ENCODE peak calls at places on chromosomes 13 and 19, in seven cellular contexts. One of them, this sample, is unnamed.

GRCh38 chr13:109764474-109765292 is 21.7 kb downstream of the IRS2 start:
- DNase-seq in ovary: no peak
- DNase-seq in upper lobe of right lung: no peak
- DNase-seq in small intestine: no peak
- DNase-seq in cardiac fibroblast: peak
- DNase-seq in uterus: no peak
- DNase-seq in AG10803: no peak
- DNase-seq in this sample: peak

GRCh38 chr13:106520205-106521004 is 15.1 kb downstream of the EFNB2 start:
- DNase-seq in ovary: no peak
- DNase-seq in upper lobe of right lung: no peak
- DNase-seq in small intestine: no peak
- DNase-seq in cardiac fibroblast: peak
- DNase-seq in uterus: no peak
- DNase-seq in AG10803: peak
- DNase-seq in this sample: peak

GRCh38 chr19:29609636-29610035 is 3.6 kb downstream of the POP4 start:
- DNase-seq in ovary: no peak
- DNase-seq in upper lobe of right lung: peak
- DNase-seq in small intestine: no peak
- DNase-seq in cardiac fibroblast: no peak
- DNase-seq in uterus: no peak
- DNase-seq in AG10803: no peak
- DNase-seq in this sample: no peak

GRCh38 chr19:50214699-50215543 is 11.5 kb downstream of the MYH14 start:
- DNase-seq in ovary: no peak
- DNase-seq in upper lobe of right lung: peak
- DNase-seq in small intestine: peak
- DNase-seq in cardiac fibroblast: no peak
- DNase-seq in uterus: no peak
- DNase-seq in AG10803: no peak
- DNase-seq in this sample: no peak

GRCh38 chr19:55257461-55258411 is 1.1 kb downstream of the PPP6R1 start:
- DNase-seq in ovary: no peak
- DNase-seq in upper lobe of right lung: no peak
- DNase-seq in small intestine: peak
- DNase-seq in cardiac fibroblast: peak
- DNase-seq in uterus: no peak
- DNase-seq in AG10803: peak
- DNase-seq in this sample: peak

GRCh38 chr13:80783926-80784325 is 443.0 kb upstream of the SPRY2 start:
- DNase-seq in ovary: no peak
- DNase-seq in upper lobe of right lung: no peak
- DNase-seq in small intestine: no peak
- DNase-seq in cardiac fibroblast: peak
- DNase-seq in uterus: no peak
- DNase-seq in AG10803: no peak
- DNase-seq in this sample: no peak

GRCh38 chr13:21231426-21231945 is 55.0 kb downstream of the MRPL57 start:
- DNase-seq in ovary: no peak
- DNase-seq in upper lobe of right lung: no peak
- DNase-seq in small intestine: no peak
- DNase-seq in cardiac fibroblast: no peak
- DNase-seq in uterus: no peak
- DNase-seq in AG10803: no peak
- DNase-seq in this sample: no peak

GRCh38 chr19:36488816-36489138 is 584 bp downstream of the ZNF566 start:
- DNase-seq in ovary: no peak
- DNase-seq in upper lobe of right lung: no peak
- DNase-seq in small intestine: no peak
- DNase-seq in cardiac fibroblast: peak
- DNase-seq in uterus: no peak
- DNase-seq in AG10803: peak
- DNase-seq in this sample: peak

GRCh38 chr13:73142091-73142490 is 83.3 kb downstream of the KLF5 start:
- DNase-seq in ovary: no peak
- DNase-seq in upper lobe of right lung: no peak
- DNase-seq in small intestine: peak
- DNase-seq in cardiac fibroblast: no peak
- DNase-seq in uterus: no peak
- DNase-seq in AG10803: no peak
- DNase-seq in this sample: no peak

GRCh38 chr13:49023441-49023840 is 47.7 kb downstream of the FNDC3A start:
- DNase-seq in ovary: no peak
- DNase-seq in upper lobe of right lung: no peak
- DNase-seq in small intestine: no peak
- DNase-seq in cardiac fibroblast: peak
- DNase-seq in uterus: no peak
- DNase-seq in AG10803: peak
- DNase-seq in this sample: no peak

GRCh38 chr19:27675771-27676170 is 1537.2 kb downstream of the UQCRFS1 start:
- DNase-seq in ovary: no peak
- DNase-seq in upper lobe of right lung: no peak
- DNase-seq in small intestine: no peak
- DNase-seq in cardiac fibroblast: no peak
- DNase-seq in uterus: no peak
- DNase-seq in AG10803: no peak
- DNase-seq in this sample: no peak

GRCh38 chr13:71922191-71922590 is 55.2 kb upstream of the DACH1 start:
- DNase-seq in ovary: no peak
- DNase-seq in upper lobe of right lung: no peak
- DNase-seq in small intestine: no peak
- DNase-seq in cardiac fibroblast: peak
- DNase-seq in uterus: no peak
- DNase-seq in AG10803: peak
- DNase-seq in this sample: no peak

GRCh38 chr13:46197299-46197975 is 14.3 kb upstream of the LRRC63 start:
- DNase-seq in ovary: no peak
- DNase-seq in upper lobe of right lung: no peak
- DNase-seq in small intestine: no peak
- DNase-seq in cardiac fibroblast: no peak
- DNase-seq in uterus: no peak
- DNase-seq in AG10803: peak
- DNase-seq in this sample: peak

GRCh38 chr13:44219808-44220544 is 153.6 kb upstream of the SERP2 start:
- DNase-seq in ovary: no peak
- DNase-seq in upper lobe of right lung: no peak
- DNase-seq in small intestine: no peak
- DNase-seq in cardiac fibroblast: peak
- DNase-seq in uterus: no peak
- DNase-seq in AG10803: no peak
- DNase-seq in this sample: no peak

GRCh38 chr19:15466851-15467733 is 2.7 kb upstream of the RASAL3 start:
- DNase-seq in ovary: no peak
- DNase-seq in upper lobe of right lung: no peak
- DNase-seq in small intestine: peak
- DNase-seq in cardiac fibroblast: peak
- DNase-seq in uterus: no peak
- DNase-seq in AG10803: peak
- DNase-seq in this sample: peak

GRCh38 chr19:15461694-15462093 is 2.6 kb downstream of the RASAL3 start:
- DNase-seq in ovary: no peak
- DNase-seq in upper lobe of right lung: no peak
- DNase-seq in small intestine: no peak
- DNase-seq in cardiac fibroblast: no peak
- DNase-seq in uterus: no peak
- DNase-seq in AG10803: no peak
- DNase-seq in this sample: no peak

GRCh38 chr19:15467734-15468214 is 3.4 kb upstream of the RASAL3 start:
- DNase-seq in ovary: no peak
- DNase-seq in upper lobe of right lung: peak
- DNase-seq in small intestine: no peak
- DNase-seq in cardiac fibroblast: no peak
- DNase-seq in uterus: no peak
- DNase-seq in AG10803: no peak
- DNase-seq in this sample: no peak

GRCh38 chr19:15464394-15465385 is at the start of gene RASAL3:
- DNase-seq in ovary: no peak
- DNase-seq in upper lobe of right lung: no peak
- DNase-seq in small intestine: peak
- DNase-seq in cardiac fibroblast: peak
- DNase-seq in uterus: no peak
- DNase-seq in AG10803: no peak
- DNase-seq in this sample: peak

GRCh38 chr19:15463865-15464371 is 426 bp downstream of the RASAL3 start:
- DNase-seq in ovary: no peak
- DNase-seq in upper lobe of right lung: no peak
- DNase-seq in small intestine: peak
- DNase-seq in cardiac fibroblast: no peak
- DNase-seq in uterus: no peak
- DNase-seq in AG10803: no peak
- DNase-seq in this sample: peak
- H3K4me3 ChIP-seq in ovary: no peak
- H3K4me3 ChIP-seq in upper lobe of right lung: peak
- H3K4me3 ChIP-seq in small intestine: peak
- H3K4me3 ChIP-seq in cardiac fibroblast: no peak
- H3K4me3 ChIP-seq in uterus: no peak
- H3K4me3 ChIP-seq in AG10803: no peak
- H3K4me3 ChIP-seq in this sample: peak

GRCh38 chr13:25051065-25051464 is 44.9 kb upstream of the PABPC3 start:
- DNase-seq in ovary: no peak
- DNase-seq in upper lobe of right lung: no peak
- DNase-seq in small intestine: no peak
- DNase-seq in cardiac fibroblast: no peak
- DNase-seq in uterus: no peak
- DNase-seq in AG10803: no peak
- DNase-seq in this sample: no peak

GRCh38 chr13:25044071-25044470 is 51.9 kb upstream of the PABPC3 start:
- DNase-seq in ovary: no peak
- DNase-seq in upper lobe of right lung: no peak
- DNase-seq in small intestine: no peak
- DNase-seq in cardiac fibroblast: no peak
- DNase-seq in uterus: no peak
- DNase-seq in AG10803: no peak
- DNase-seq in this sample: no peak

GRCh38 chr13:25046985-25047660 is 48.8 kb upstream of the PABPC3 start:
- DNase-seq in ovary: no peak
- DNase-seq in upper lobe of right lung: no peak
- DNase-seq in small intestine: no peak
- DNase-seq in cardiac fibroblast: no peak
- DNase-seq in uterus: no peak
- DNase-seq in AG10803: peak
- DNase-seq in this sample: no peak

GRCh38 chr13:25042141-25042540 is 53.8 kb upstream of the PABPC3 start:
- DNase-seq in ovary: no peak
- DNase-seq in upper lobe of right lung: no peak
- DNase-seq in small intestine: no peak
- DNase-seq in cardiac fibroblast: no peak
- DNase-seq in uterus: no peak
- DNase-seq in AG10803: no peak
- DNase-seq in this sample: no peak

DNA sequence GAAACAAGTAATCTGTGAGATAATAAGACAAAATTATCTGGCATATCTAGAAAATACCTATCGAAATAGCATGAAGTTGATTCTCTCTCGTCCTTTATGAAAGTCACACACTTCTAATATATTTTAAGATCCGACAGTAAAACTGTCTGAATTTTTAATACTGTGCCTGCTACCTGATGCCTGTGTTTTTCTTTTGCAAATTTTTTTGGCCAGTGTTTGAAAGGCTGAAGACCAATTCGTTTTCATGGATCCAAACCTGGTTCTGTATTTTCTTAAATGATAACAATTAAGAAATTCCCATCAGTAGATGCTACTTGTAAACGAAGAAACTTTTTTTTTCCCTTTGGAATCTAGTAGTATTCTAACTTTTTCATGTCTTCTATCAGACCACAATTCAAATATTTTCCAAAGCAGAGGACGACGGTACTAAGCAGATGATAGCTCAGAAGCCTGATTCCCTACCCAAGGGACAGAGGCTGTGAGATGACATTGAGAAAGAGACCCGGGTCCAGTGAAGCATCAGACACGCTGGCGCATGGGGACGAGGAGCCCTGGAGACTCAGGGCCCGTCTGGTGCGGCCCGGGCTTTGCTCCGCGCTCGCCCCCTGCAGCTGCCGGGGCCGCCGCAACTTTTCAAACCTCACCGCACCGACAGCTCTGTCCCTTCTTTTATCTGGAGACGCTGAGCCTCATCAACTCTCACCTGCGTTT is 49.5 kb upstream of the PABPC3 start:
- DNase-seq in ovary: no peak
- DNase-seq in upper lobe of right lung: no peak
- DNase-seq in small intestine: no peak
- DNase-seq in cardiac fibroblast: no peak
- DNase-seq in uterus: no peak
- DNase-seq in AG10803: no peak
- DNase-seq in this sample: no peak
- H3K4me3 ChIP-seq in ovary: no peak
- H3K4me3 ChIP-seq in upper lobe of right lung: no peak
- H3K4me3 ChIP-seq in small intestine: no peak
- H3K4me3 ChIP-seq in cardiac fibroblast: no peak
- H3K4me3 ChIP-seq in uterus: no peak
- H3K4me3 ChIP-seq in AG10803: peak
- H3K4me3 ChIP-seq in this sample: no peak

DNA sequence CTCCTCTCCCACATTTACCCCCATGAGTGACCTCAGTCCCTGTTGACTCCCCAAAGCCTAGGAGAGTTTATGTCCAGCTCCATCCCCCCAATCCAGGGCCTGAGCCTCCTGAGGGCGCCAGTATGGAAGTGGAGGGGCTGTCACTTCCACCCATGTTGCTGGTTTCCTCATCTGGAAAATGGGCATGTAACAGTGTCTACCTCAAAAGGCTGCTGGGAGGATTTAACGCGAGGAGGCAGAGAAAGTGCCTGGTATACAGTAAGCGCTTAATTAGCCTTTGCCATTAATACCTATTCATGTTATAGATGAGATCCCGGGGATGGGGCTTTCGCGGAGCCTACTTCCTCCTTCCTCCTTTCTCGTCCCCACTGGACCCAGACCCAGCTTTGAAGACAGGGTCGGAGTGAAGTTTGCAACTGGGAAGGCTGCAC is 477 bp downstream of the TYK2 start:
- DNase-seq in ovary: no peak
- DNase-seq in upper lobe of right lung: no peak
- DNase-seq in small intestine: no peak
- DNase-seq in cardiac fibroblast: no peak
- DNase-seq in uterus: no peak
- DNase-seq in AG10803: no peak
- DNase-seq in this sample: no peak
- H3K4me3 ChIP-seq in ovary: peak
- H3K4me3 ChIP-seq in upper lobe of right lung: peak
- H3K4me3 ChIP-seq in small intestine: peak
- H3K4me3 ChIP-seq in cardiac fibroblast: peak
- H3K4me3 ChIP-seq in uterus: peak
- H3K4me3 ChIP-seq in AG10803: peak
- H3K4me3 ChIP-seq in this sample: peak

DNA sequence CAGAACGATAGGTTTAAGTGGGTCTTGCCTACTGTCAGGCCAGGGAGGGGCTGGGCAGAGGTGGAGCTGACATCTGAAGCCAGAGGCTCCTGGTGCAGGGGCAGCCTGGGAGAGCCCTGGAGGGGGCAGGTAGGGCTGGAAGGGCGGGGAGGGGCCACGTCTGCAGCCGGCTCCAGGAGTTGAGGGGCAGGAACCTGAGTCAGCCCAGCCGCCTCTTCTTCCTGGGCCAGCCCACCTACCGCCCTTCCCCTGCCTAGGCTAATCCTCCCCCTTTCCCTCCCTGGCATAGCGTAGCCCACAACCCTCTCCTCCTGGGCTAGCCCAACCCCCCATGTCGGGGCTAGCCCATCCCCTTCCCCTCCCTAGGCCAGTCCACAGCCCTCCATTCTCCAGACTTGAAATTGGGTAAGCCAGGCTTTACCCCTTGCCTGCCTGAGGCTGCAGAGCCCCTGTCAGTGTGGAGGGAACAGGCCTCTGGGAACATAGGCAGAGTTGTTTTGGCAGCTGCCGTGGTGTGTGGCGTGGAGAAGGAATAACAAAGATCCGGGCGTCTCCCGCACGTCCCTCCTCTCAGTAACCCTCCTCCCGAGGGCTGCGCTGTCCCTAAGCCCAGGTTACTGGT is 20.6 kb upstream of the WDR18 start:
- DNase-seq in ovary: no peak
- DNase-seq in upper lobe of right lung: no peak
- DNase-seq in small intestine: no peak
- DNase-seq in cardiac fibroblast: no peak
- DNase-seq in uterus: no peak
- DNase-seq in AG10803: no peak
- DNase-seq in this sample: no peak
- H3K4me3 ChIP-seq in ovary: no peak
- H3K4me3 ChIP-seq in upper lobe of right lung: no peak
- H3K4me3 ChIP-seq in small intestine: no peak
- H3K4me3 ChIP-seq in cardiac fibroblast: no peak
- H3K4me3 ChIP-seq in uterus: no peak
- H3K4me3 ChIP-seq in AG10803: no peak
- H3K4me3 ChIP-seq in this sample: no peak